ENCODE peak calls at places on chromosome 21, in four cellular contexts. One of them, this sample, is unnamed.

GRCh38 chr21:26366781-26367180 is 196.2 kb upstream of the APP start:
- DNase-seq in K562: no peak
- DNase-seq in GM12878: no peak
- DNase-seq in HepG2: no peak
- DNase-seq in this sample: no peak

GRCh38 chr21:16193758-16194606 is 464.2 kb downstream of the USP25 start:
- DNase-seq in K562: no peak
- DNase-seq in GM12878: no peak
- DNase-seq in HepG2: no peak
- DNase-seq in this sample: peak; percentile 27

GRCh38 chr21:37647781-37648180 is 268.5 kb downstream of the KCNJ6 start:
- DNase-seq in K562: no peak
- DNase-seq in GM12878: no peak
- DNase-seq in HepG2: no peak
- DNase-seq in this sample: no peak

GRCh38 chr21:39932335-39932734 is 65.1 kb downstream of the PCP4 start:
- DNase-seq in K562: no peak
- DNase-seq in GM12878: no peak
- DNase-seq in HepG2: no peak
- DNase-seq in this sample: no peak

GRCh38 chr21:38659936-38660332 is 145.8 kb upstream of the ETS2 start:
- DNase-seq in K562: no peak
- DNase-seq in GM12878: no peak
- DNase-seq in HepG2: no peak
- DNase-seq in this sample: no peak

GRCh38 chr21:40466893-40467483 is 380.0 kb downstream of the DSCAM start:
- DNase-seq in K562: peak; percentile 2
- DNase-seq in GM12878: no peak
- DNase-seq in HepG2: no peak
- DNase-seq in this sample: no peak

GRCh38 chr21:31471865-31472264 is 127.8 kb upstream of the TIAM1 start:
- DNase-seq in K562: no peak
- DNase-seq in GM12878: no peak
- DNase-seq in HepG2: no peak
- DNase-seq in this sample: no peak

GRCh38 chr21:26105819-26106218 is 64.8 kb downstream of the APP start:
- DNase-seq in K562: no peak
- DNase-seq in GM12878: no peak
- DNase-seq in HepG2: no peak
- DNase-seq in this sample: no peak

GRCh38 chr21:31354604-31355443 is 10.8 kb upstream of the TIAM1 start:
- DNase-seq in K562: peak; percentile 17
- DNase-seq in GM12878: peak; percentile 51
- DNase-seq in HepG2: no peak
- DNase-seq in this sample: no peak

GRCh38 chr21:42414928-42415769 is 11.4 kb downstream of the UBASH3A start:
- DNase-seq in K562: peak; percentile 62
- DNase-seq in GM12878: peak; percentile 97
- DNase-seq in HepG2: no peak
- DNase-seq in this sample: no peak

GRCh38 chr21:42578761-42579415 is 65.2 kb downstream of the SLC37A1 start:
- DNase-seq in K562: no peak
- DNase-seq in GM12878: no peak
- DNase-seq in HepG2: no peak
- DNase-seq in this sample: no peak

GRCh38 chr21:42057861-42058437 is 13.2 kb upstream of the UMODL1 start:
- DNase-seq in K562: no peak
- DNase-seq in GM12878: no peak
- DNase-seq in HepG2: no peak
- DNase-seq in this sample: no peak

GRCh38 chr21:36909901-36910561 is 56.4 kb downstream of the HLCS start:
- DNase-seq in K562: no peak
- DNase-seq in GM12878: no peak
- DNase-seq in HepG2: peak; percentile 21
- DNase-seq in this sample: no peak

GRCh38 chr21:40687625-40688024 is 159.3 kb downstream of the DSCAM start:
- DNase-seq in K562: no peak
- DNase-seq in GM12878: no peak
- DNase-seq in HepG2: no peak
- DNase-seq in this sample: no peak

GRCh38 chr21:21324297-21324696 is 326.1 kb downstream of the NCAM2 start:
- DNase-seq in K562: no peak
- DNase-seq in GM12878: no peak
- DNase-seq in HepG2: no peak
- DNase-seq in this sample: no peak

GRCh38 chr21:36788116-36788515 is 89.2 kb downstream of the SIM2 start:
- DNase-seq in K562: no peak
- DNase-seq in GM12878: no peak
- DNase-seq in HepG2: no peak
- DNase-seq in this sample: no peak

GRCh38 chr21:40128891-40129290 is 261.7 kb downstream of the PCP4 start:
- DNase-seq in K562: no peak
- DNase-seq in GM12878: no peak
- DNase-seq in HepG2: no peak
- DNase-seq in this sample: no peak

GRCh38 chr21:30463713-30464112 is 16.5 kb downstream of the KRTAP19-1 start:
- DNase-seq in K562: no peak
- DNase-seq in GM12878: no peak
- DNase-seq in HepG2: no peak
- DNase-seq in this sample: no peak

GRCh38 chr21:42929969-42930368 is 4.5 kb upstream of the ERVH48-1 start:
- DNase-seq in K562: peak; percentile 74
- DNase-seq in GM12878: no peak
- DNase-seq in HepG2: no peak
- DNase-seq in this sample: no peak

GRCh38 chr21:36156339-36156814 is 247 bp upstream of the DOP1B start:
- DNase-seq in K562: peak; percentile 99
- DNase-seq in GM12878: peak; percentile 87
- DNase-seq in HepG2: peak; percentile 91
- DNase-seq in this sample: peak; percentile 100

GRCh38 chr21:36955783-36956182 is 10.7 kb downstream of the HLCS start:
- DNase-seq in K562: no peak
- DNase-seq in GM12878: no peak
- DNase-seq in HepG2: no peak
- DNase-seq in this sample: no peak

GRCh38 chr21:37787456-37787855 is 128.8 kb downstream of the KCNJ6 start:
- DNase-seq in K562: no peak
- DNase-seq in GM12878: no peak
- DNase-seq in HepG2: no peak
- DNase-seq in this sample: no peak

GRCh38 chr21:36059823-36060158 is 535 bp downstream of the SETD4 start:
- DNase-seq in K562: peak; percentile 68
- DNase-seq in GM12878: no peak
- DNase-seq in HepG2: no peak
- DNase-seq in this sample: peak; percentile 70

GRCh38 chr21:25708467-25709065 is 26.1 kb downstream of the ATP5PF start:
- DNase-seq in K562: peak; percentile 58
- DNase-seq in GM12878: no peak
- DNase-seq in HepG2: peak; percentile 18
- DNase-seq in this sample: no peak

GRCh38 chr21:25331286-25331685 is 276.0 kb downstream of the MRPL39 start:
- DNase-seq in K562: no peak
- DNase-seq in GM12878: no peak
- DNase-seq in HepG2: no peak
- DNase-seq in this sample: no peak

GRCh38 chr21:43322311-43322710 is 104.6 kb downstream of the SIK1 start:
- DNase-seq in K562: no peak
- DNase-seq in GM12878: no peak
- DNase-seq in HepG2: no peak
- DNase-seq in this sample: no peak

GRCh38 chr21:33291686-33292085 is 25.5 kb downstream of the IL10RB start:
- DNase-seq in K562: no peak
- DNase-seq in GM12878: no peak
- DNase-seq in HepG2: no peak
- DNase-seq in this sample: no peak

GRCh38 chr21:33286076-33286475 is 19.9 kb downstream of the IL10RB start:
- DNase-seq in K562: no peak
- DNase-seq in GM12878: no peak
- DNase-seq in HepG2: peak; percentile 38
- DNase-seq in this sample: no peak

GRCh38 chr21:33286600-33287456 is 20.7 kb downstream of the IL10RB start:
- DNase-seq in K562: no peak
- DNase-seq in GM12878: no peak
- DNase-seq in HepG2: peak; percentile 73
- DNase-seq in this sample: no peak

GRCh38 chr21:33290441-33290840 is 24.3 kb downstream of the IL10RB start:
- DNase-seq in K562: no peak
- DNase-seq in GM12878: no peak
- DNase-seq in HepG2: no peak
- DNase-seq in this sample: no peak

DNA sequence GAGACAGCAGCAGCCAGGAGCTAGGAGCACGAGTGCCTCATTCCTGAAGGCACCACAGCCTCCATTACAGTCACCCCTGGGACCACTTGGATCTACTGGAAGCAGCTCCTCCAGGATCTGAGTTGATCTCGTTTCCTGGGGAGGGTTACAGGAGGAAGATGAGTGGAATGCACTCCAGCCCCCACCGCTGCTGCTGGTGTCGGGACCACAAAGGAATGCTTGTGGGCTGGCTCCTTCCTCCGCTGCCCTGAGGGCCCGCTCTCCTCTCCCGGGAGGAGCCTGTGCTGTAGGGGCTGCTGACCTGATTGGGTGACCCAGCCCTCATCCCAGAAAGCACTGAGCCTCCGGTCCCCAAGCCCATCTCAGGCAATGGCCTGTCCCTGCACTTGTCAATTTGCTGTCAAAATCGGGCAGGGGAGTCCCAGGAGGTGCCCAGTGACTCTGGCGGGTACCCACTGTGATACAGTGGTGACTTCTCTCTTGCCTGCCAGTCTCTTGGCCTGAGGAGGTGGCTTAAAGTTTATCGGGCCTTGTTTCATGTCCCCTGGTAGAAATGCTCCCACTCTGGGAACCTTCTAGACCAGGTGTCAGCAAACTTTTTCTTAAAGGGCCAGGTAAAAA is 23.1 kb downstream of the IL10RB start:
- DNase-seq in K562: no peak
- DNase-seq in GM12878: no peak
- DNase-seq in HepG2: no peak
- DNase-seq in this sample: no peak
- TF ChIP-seq KDM1A in K562: no peak
- TF ChIP-seq KDM1A in GM12878: no peak
- TF ChIP-seq KDM1A in HepG2: no peak
- TF ChIP-seq KDM1A in this sample: no peak

GRCh38 chr21:44526096-44526997 is 13.6 kb downstream of the KRTAP10-1 start:
- DNase-seq in K562: no peak
- DNase-seq in GM12878: no peak
- DNase-seq in HepG2: peak; percentile 22
- DNase-seq in this sample: no peak
- TF ChIP-seq ZNF274 in K562: no peak
- TF ChIP-seq ZNF274 in GM12878: no peak
- TF ChIP-seq ZNF274 in HepG2: no peak
- TF ChIP-seq ZNF274 in this sample: no peak

GRCh38 chr21:28459193-28459592 is 533.5 kb downstream of the LTN1 start:
- DNase-seq in K562: no peak
- DNase-seq in GM12878: no peak
- DNase-seq in HepG2: no peak
- DNase-seq in this sample: no peak

GRCh38 chr21:28454978-28455600 is 537.6 kb downstream of the LTN1 start:
- DNase-seq in K562: no peak
- DNase-seq in GM12878: no peak
- DNase-seq in HepG2: no peak
- DNase-seq in this sample: no peak
- TF ChIP-seq KDM1A in K562: no peak
- TF ChIP-seq KDM1A in GM12878: no peak
- TF ChIP-seq KDM1A in HepG2: no peak
- TF ChIP-seq KDM1A in this sample: no peak

DNA sequence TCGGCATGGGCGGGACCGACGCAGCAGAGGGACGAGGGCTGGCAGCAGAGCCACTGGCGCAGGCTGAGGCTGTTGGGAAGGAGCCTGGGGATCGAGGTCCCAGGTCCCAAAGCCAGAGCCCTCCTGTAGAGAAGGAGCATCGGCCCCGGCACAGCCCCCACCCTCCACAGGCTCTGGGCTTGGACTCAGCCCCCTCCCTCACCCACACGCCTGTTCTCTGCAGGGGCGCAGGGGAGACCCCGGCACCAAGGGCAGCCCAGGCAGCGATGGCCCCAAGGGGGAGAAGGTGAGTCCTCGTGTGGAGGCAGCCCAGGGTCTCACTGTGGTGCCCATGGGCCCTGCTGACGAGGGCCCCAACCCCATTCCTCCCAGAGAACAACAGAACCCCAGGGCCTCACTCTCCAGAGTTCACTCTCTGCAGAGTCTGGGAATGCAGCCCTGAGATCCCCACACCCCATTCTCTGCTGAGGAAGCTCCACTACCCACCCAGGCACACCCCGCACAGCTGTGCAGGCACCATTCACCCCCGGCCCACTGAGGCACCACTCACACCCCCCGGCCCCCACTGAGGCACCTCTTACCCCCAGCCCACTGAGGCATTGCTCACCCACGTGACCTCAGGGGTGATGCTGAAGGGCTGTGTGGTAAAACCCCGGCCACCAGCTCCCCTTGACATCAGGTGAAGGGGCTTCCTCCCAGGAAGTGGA is 21.8 kb downstream of the COL6A2 start:
- DNase-seq in K562: no peak
- DNase-seq in GM12878: no peak
- DNase-seq in HepG2: no peak
- DNase-seq in this sample: no peak
- TF ChIP-seq ZNF274 in K562: no peak
- TF ChIP-seq ZNF274 in GM12878: no peak
- TF ChIP-seq ZNF274 in HepG2: no peak
- TF ChIP-seq ZNF274 in this sample: no peak

GRCh38 chr21:44658913-44659595 is 1.3 kb downstream of the KRTAP12-3 start:
- DNase-seq in K562: no peak
- DNase-seq in GM12878: no peak
- DNase-seq in HepG2: no peak
- DNase-seq in this sample: no peak
- TF ChIP-seq KDM1A in K562: no peak
- TF ChIP-seq KDM1A in GM12878: no peak
- TF ChIP-seq KDM1A in HepG2: no peak
- TF ChIP-seq KDM1A in this sample: no peak

This sample was measured in H1.